ENCODE peak calls at places on chromosomes 12 and 14, in four cellular contexts. D is adrenal gland, B is GM06990, T is GM23338. Q is an unnamed sample. For H3K27me3, the result is how much of the 10 kb centered on the place peaks cover.

GRCh38 chr14:96824283-96824682 is 27.1 kb downstream of the VRK1 start:
- DNase-seq in T (no peak), B (no peak), D (peak), Q (no peak)

GRCh38 chr12:124699878-124700277 is 132.5 kb upstream of the NCOR2 start:
- DNase-seq in B (no peak), T (no peak), D (no peak), Q (no peak)

GRCh38 chr12:107344035-107344808 is 250.9 kb upstream of the CRY1 start:
- DNase-seq in B (no peak), T (no peak), D (no peak), Q (peak)

GRCh38 chr12:67425394-67425793 is 156.2 kb downstream of the CAND1 start:
- DNase-seq in B (no peak), T (no peak), D (peak), Q (no peak)

GRCh38 chr12:128852885-128853284 is 393 bp upstream of the GLT1D1 start:
- DNase-seq in B (no peak), D (no peak), T (no peak), Q (no peak)

GRCh38 chr14:54258382-54258781 is 138.4 kb upstream of the CDKN3 start:
- DNase-seq in B (no peak), T (no peak), D (no peak), Q (no peak)

GRCh38 chr12:128047266-128048060 is 219.5 kb upstream of the TMEM132C start:
- DNase-seq in T (no peak), B (no peak), D (no peak), Q (no peak)

GRCh38 chr14:74257078-74257987 is 18.1 kb downstream of the VSX2 start:
- DNase-seq in T (peak), B (peak), D (peak), Q (no peak)

GRCh38 chr12:38721611-38722252 is 183.7 kb downstream of the CPNE8 start:
- DNase-seq in D (no peak), B (no peak), T (no peak), Q (no peak)

GRCh38 chr12:119528241-119528640 is 65.3 kb upstream of the TMEM233 start:
- DNase-seq in T (peak), D (no peak), B (no peak), Q (no peak)

GRCh38 chr12:51388066-51388799 is 3.0 kb downstream of the GALNT6 start:
- DNase-seq in T (peak), D (no peak), B (no peak), Q (no peak)

GRCh38 chr12:94725375-94726168 is 75.2 kb upstream of the TMCC3 start:
- DNase-seq in B (no peak), T (peak), D (peak), Q (no peak)

GRCh38 chr14:65255029-65255545 is 152.8 kb upstream of the MAX start:
- DNase-seq in D (no peak), B (no peak), T (no peak), Q (peak)

GRCh38 chr14:28599605-28600004 is 167.0 kb upstream of the FOXG1 start:
- DNase-seq in D (no peak), T (no peak), B (no peak), Q (no peak)

GRCh38 chr14:28599191-28599590 is 167.4 kb upstream of the FOXG1 start:
- DNase-seq in D (no peak), T (no peak), B (no peak), Q (no peak)

DNA sequence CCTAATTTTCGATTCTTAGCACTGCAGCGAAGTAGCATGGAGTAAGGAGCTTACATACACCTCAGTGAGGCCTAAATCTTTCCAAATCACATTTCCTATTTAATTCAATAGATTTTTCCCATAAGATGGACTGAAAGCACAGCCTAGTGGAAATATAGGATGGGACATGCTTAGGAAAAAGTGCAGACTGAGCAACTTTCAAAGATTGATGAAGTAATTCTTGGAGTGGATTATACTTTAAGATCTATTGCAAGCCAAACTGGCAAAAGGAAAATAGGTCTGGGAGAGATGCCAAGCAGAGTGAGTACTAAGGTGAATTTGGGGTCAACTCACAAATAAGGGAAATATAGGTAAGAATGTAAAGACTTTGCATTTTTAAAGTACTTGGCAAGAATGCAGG is 170.3 kb upstream of the FOXG1 start:
- DNase-seq in B (no peak), D (no peak), T (no peak), Q (no peak)
- H3K27me3 ChIP-seq in B (under half), D (under half), T (under half), Q (under half)

DNA sequence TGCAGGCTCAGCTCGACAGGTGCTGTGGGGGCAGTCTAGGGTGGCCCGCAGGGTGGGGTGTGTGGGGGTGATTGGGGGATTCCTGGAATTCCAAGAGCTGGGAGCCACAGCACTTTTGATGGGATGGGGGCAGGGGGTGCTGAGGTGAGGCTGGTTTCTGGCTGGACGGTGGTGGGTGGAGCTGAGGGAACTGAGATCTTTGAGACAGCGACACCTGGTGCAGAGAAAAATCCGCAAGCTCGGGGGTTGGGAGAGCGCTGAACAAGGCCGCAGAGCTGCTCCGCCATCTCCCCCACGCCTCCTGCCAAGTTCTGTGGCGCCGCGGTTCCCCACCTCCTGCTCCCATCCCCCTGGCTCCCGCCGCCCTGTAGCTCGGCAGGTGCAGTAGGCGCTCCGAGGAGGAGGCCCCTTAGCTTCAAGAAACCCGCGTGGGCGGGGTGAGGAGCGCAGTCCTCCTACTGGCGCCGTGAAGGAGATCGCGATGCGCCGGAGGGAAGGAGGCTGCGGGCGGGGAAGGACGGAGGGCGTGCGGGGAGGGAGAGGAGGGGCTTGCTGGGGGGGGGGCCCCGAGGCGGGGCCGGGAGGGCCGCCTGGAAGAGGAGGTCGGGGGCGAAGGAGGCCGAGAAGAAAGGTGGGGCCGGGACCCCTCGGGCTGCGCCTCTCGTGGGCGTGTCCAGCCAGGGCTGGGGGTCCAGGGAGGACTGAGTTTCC is 1.3 kb upstream of the TEDC1 start:
- DNase-seq in D (peak), B (peak), T (peak), Q (peak)
- H3K27me3 ChIP-seq in D (under half), B (under half), T (half or more), Q (under half)

GRCh38 chr14:36508418-36509051 is 11.5 kb downstream of the NKX2-1 start:
- DNase-seq in D (no peak), T (peak), B (no peak), Q (no peak)

GRCh38 chr14:36505193-36505815 is 14.7 kb downstream of the NKX2-1 start:
- DNase-seq in B (no peak), T (peak), D (no peak), Q (no peak)

GRCh38 chr14:36507847-36508417 is 12.1 kb downstream of the NKX2-1 start:
- DNase-seq in T (peak), D (no peak), B (no peak), Q (no peak)

GRCh38 chr14:36505892-36506731 is 13.9 kb downstream of the NKX2-1 start:
- DNase-seq in B (no peak), T (peak), D (no peak), Q (no peak)

DNA sequence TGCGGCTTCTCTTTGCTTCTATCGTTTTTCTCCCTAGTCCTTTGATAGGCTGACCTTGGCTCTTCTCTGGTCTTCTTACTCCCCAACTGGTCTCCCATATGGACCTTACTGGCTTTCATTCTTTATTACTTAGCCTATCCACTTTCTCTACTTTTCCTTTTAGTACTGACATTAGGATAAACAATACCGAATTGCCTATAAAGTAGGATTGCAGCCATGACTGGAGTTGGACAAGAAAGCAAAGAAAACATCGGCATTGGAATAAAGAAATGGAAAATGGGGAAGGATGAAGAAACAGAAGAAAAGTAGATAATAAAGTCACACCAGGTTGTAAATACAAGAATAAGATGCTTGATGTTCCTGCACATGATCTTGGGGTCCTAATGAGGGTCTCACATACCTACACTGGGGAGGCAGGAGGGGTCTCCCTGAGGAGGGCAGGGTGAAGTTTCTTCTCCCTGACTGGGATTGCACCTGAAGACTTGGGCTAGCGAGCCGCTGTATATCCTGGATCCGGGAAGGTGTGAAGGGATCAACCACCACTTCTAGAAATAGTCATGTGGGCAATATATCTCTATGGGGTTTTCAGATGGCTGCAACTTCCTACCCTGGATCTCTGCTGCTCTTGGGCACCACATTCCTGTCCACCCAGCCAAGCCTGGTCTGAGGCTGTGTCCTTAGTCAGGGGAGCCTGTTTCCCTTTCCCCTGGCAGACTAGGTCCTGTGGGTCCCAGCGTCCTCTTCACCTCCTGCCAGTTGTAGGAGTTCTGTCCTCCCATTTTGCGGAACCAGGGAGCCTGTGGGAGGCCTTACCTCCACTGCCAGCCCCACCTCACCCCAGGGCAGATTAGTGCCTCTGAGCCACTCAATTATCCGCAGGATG is 13.1 kb downstream of the NKX2-1 start:
- DNase-seq in B (no peak), T (no peak), D (no peak), Q (no peak)
- H3K27me3 ChIP-seq in B (under half), T (half or more), D (half or more), Q (half or more)

GRCh38 chr12:100992194-100992593 is 197.6 kb downstream of the ANO4 start:
- DNase-seq in T (no peak), D (no peak), B (no peak), Q (no peak)

GRCh38 chr12:100993916-100994315 is 199.3 kb downstream of the ANO4 start:
- DNase-seq in D (no peak), B (no peak), T (peak), Q (no peak)

GRCh38 chr12:100987552-100988277 is 193.1 kb downstream of the ANO4 start:
- DNase-seq in D (peak), B (peak), T (peak), Q (peak)

GRCh38 chr12:100988278-100988625 is 193.7 kb downstream of the ANO4 start:
- DNase-seq in B (no peak), T (peak), D (no peak), Q (no peak)

DNA sequence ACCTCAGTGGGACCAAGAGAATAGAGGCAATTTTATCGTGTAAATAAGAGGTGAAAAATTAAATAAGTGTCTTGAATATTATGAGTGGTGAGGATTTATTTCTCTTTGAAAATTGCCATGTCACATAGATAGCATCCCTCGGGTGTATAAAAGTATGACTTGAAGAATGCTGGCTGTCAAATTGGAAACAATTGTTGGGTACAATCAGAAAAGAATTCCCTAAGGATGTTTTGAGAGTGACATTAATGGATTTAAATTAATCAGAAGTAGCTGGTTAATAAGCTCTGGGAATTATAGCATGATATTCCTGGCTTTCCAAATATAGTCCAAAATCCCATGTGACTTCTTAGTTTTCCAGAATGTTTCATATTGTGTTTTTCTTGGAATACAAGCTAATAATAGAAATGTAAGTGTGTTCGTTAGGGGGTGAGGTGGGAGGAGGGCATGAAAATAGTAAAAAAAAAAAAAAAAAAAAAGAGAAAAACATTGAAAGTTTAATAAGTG is 196.5 kb downstream of the ANO4 start:
- DNase-seq in D (no peak), T (no peak), B (no peak), Q (no peak)
- H3K27me3 ChIP-seq in D (under half), T (under half), B (under half), Q (under half)

GRCh38 chr12:47945341-47945728 is 18.1 kb upstream of the TMEM106C start:
- DNase-seq in B (no peak), T (no peak), D (no peak), Q (no peak)
- H3K27me3 ChIP-seq in B (under half), T (under half), D (under half), Q (under half)

Q was measured in kidney epithelial cell.